ENCODE peak calls at places on chromosomes 6 and 20, in five cellular contexts. Y is prostate gland, C is body of pancreas, U is Peyer's patch, L is breast epithelium. V is an unnamed sample.

GRCh38 chr6:96299525-96299924 is 222.1 kb upstream of the UFL1 start:
- DNase-seq in Y (no peak), C (no peak), U (no peak), L (no peak), V (no peak)

GRCh38 chr6:154202334-154202733 is 154.3 kb downstream of the IPCEF1 start:
- DNase-seq in Y (no peak), C (no peak), U (no peak), L (no peak), V (no peak)

GRCh38 chr20:62496525-62497218 is 20.9 kb upstream of the GATA5 start:
- DNase-seq in Y (no peak), C (peak; percentile 50), U (no peak), L (no peak), V (peak; percentile 69)

GRCh38 chr20:45183084-45183483 is 8.4 kb downstream of the PI3 start:
- DNase-seq in Y (no peak), C (no peak), U (no peak), L (no peak), V (no peak)

GRCh38 chr20:10357974-10358373 is 76.0 kb downstream of the MKKS start:
- DNase-seq in Y (no peak), C (no peak), U (no peak), L (no peak), V (no peak)

GRCh38 chr6:81787313-81788068 is 35.0 kb upstream of the TENT5A start:
- DNase-seq in Y (no peak), C (no peak), U (no peak), L (no peak), V (no peak)

GRCh38 chr20:54726687-54727086 is 251.3 kb downstream of the DOK5 start:
- DNase-seq in Y (no peak), C (peak; percentile 71), U (no peak), L (no peak), V (no peak)

GRCh38 chr20:51906049-51906448 is 103.7 kb upstream of the SALL4 start:
- DNase-seq in Y (no peak), C (no peak), U (no peak), L (no peak), V (no peak)

GRCh38 chr6:160960839-160961238 is 30.7 kb upstream of the MAP3K4 start:
- DNase-seq in Y (no peak), C (no peak), U (no peak), L (no peak), V (no peak)

GRCh38 chr6:45818655-45819054 is 197.0 kb downstream of the CLIC5 start:
- DNase-seq in Y (no peak), C (no peak), U (no peak), L (no peak), V (no peak)

DNA sequence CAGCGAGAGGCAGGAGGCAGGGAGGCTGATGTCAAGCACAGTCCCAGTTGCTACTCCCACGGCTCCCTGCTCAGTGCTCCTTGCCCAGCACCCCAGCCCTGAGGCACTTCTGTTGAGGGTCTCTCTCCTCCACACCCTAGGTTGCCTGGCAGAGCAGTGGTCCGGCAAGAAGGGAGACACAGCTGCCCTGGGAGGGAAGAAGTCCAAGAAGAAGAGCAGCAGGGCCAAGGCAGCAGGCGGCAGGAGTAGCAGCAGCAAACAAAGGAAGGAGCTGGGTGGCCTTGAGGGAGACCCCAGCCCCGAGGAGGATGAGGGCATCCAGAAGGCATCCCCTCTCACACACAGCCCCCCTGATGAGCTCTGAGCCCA is 9.1 kb downstream of the CNPY3 start:
- DNase-seq in Y (no peak), C (no peak), U (no peak), L (no peak), V (no peak)
- TF ChIP-seq POLR2A in Y (no peak), C (no peak), U (no peak), L (no peak), V (no peak)

GRCh38 chr20:2458919-2459499 is 11.6 kb downstream of the SNRPB start:
- DNase-seq in Y (no peak), C (no peak), U (no peak), L (no peak), V (no peak)

GRCh38 chr20:2462484-2462883 is 8.1 kb downstream of the SNRPB start:
- DNase-seq in Y (no peak), C (no peak), U (no peak), L (no peak), V (no peak)

GRCh38 chr20:2463616-2464365 is 6.8 kb downstream of the SNRPB start:
- DNase-seq in Y (no peak), C (no peak), U (no peak), L (no peak), V (no peak)

GRCh38 chr20:2459981-2460751 is 10.4 kb downstream of the SNRPB start:
- DNase-seq in Y (no peak), C (no peak), U (no peak), L (no peak), V (no peak)

DNA sequence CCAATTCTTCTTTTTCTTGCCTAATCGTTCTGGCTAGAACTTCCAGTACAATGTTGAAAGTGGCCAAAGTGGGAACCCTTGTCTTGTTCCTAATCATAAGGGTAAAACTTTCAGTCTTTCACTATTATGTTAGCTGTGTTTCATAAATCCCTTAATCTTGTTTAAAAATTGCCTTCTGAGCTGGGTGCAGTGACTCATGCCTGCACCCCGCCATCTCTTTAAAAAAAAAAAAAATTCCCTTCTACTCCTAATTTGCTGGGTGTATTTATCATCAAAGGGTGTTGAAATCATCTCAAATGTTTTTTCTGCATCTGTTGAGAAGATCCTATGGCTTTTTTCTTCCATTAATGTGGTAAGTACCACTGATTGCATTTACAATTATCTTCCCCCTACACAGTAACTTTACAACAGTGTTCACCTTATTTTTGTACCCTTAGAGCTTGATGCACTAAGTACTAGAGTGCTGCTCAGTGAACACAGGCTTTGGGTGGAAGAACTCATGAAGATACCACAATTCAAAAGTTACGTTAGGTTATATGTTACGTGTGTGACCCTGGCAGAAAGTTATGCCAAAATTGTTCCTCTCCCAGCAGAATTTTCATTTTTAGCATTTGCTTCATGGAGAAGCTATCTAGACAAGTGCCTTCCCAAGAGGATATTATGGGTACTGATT is 9.7 kb downstream of the SNRPB start:
- DNase-seq in Y (no peak), C (no peak), U (no peak), L (no peak), V (no peak)
- TF ChIP-seq POLR2A in Y (no peak), C (no peak), U (no peak), L (no peak), V (no peak)

DNA sequence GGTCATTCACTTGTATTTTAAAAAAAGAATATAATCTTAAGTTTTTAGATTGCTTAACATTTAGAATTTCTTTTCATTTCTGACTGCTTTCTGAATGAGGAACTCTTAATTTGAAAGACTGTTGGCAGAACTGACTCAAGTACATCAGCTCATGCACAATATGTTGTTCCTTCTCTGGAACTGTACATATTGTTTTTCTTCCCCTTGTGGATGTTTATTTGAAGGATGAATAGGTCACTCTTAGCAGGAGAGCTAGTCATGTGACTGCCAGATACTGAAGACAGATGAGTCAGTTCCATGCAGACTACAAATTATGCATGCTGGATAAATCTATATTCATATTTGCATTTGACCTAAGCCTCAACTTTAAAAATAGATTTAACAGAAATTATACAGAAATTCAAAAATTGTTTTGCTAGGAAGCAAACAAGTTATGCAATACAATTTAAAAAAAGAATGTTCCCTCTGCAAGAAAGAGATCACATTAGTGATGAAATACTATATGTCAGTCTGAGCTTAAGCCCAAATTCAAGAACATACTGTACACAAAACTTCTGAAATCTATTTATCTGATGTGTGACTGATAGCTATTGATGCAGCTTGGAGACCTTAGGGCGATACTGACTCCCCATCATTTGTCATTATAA is 1274.9 kb upstream of the GJE1 start:
- DNase-seq in Y (no peak), C (no peak), U (no peak), L (no peak), V (no peak)
- TF ChIP-seq POLR2A in Y (no peak), C (no peak), U (no peak), L (no peak), V (no peak)

DNA sequence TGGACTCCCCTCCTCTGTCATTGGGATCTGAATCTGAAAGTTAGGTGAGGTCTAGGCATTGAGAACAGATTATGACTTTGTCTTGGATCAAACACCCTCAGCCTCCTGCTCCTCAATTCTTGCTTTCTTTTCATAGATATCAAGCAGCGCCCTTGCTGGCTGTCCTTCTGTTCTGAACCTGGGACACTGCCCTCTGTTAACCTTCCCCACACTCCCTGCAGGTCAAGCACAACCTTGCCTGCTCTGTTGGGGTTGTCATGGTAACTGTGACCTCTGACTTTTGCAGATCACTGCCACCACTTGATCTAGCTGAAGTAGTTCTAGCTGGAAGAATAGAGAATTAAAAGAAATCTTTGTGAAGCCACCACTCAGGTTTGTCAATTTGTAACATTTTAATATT is 16.4 kb upstream of the MICA start:
- DNase-seq in Y (no peak), C (no peak), U (no peak), L (no peak), V (no peak)
- TF ChIP-seq POLR2A in Y (no peak), C (no peak), U (no peak), L (no peak), V (no peak)